ENCODE peak calls at places on chromosome 15, in six cellular contexts. O is GF-D8; U is caudate nucleus; E is effector memory CD4-positive, alpha-beta T cell; W is iPS-NIHi11; A is NCI-H460. J is an unnamed sample.

GRCh38 chr15:51736646-51737537 is 563 bp downstream of the LYSMD2 start:
- DNase-seq in O (no peak), U (no peak), E (peak; percentile 45), W (peak; percentile 62), A (no peak), J (peak; percentile 86)

GRCh38 chr15:38176155-38176554 is 76.5 kb upstream of the SPRED1 start:
- DNase-seq in O (no peak), U (no peak), E (no peak), W (no peak), A (no peak), J (no peak)

GRCh38 chr15:33377239-33377638 is 66.5 kb downstream of the RYR3 start:
- DNase-seq in O (no peak), U (no peak), E (no peak), W (no peak), A (no peak), J (no peak)

GRCh38 chr15:72319360-72319984 is 485 bp downstream of the CELF6 start:
- DNase-seq in O (no peak), U (no peak), E (peak; percentile 37), W (peak; percentile 99), A (peak; percentile 46), J (no peak)

GRCh38 chr15:58932791-58933310 is 628 bp downstream of the SLTM start:
- DNase-seq in O (peak; percentile 8), U (no peak), E (no peak), W (peak; percentile 48), A (no peak), J (peak; percentile 75)

GRCh38 chr15:32737246-32737757 is 19.5 kb downstream of the GREM1 start:
- DNase-seq in O (no peak), U (no peak), E (no peak), W (no peak), A (no peak), J (no peak)

GRCh38 chr15:95929232-95929846 is 401.2 kb upstream of the NR2F2 start:
- DNase-seq in O (peak; percentile 97), U (no peak), E (no peak), W (no peak), A (no peak), J (no peak)

GRCh38 chr15:64525828-64526530 is 65.6 kb downstream of the ZNF609 start:
- DNase-seq in O (no peak), U (no peak), E (no peak), W (no peak), A (no peak), J (no peak)

GRCh38 chr15:61715082-61715481 is 345.2 kb downstream of the VPS13C start:
- DNase-seq in O (no peak), U (no peak), E (no peak), W (no peak), A (no peak), J (no peak)

GRCh38 chr15:77569647-77570186 is 63.0 kb downstream of the LINGO1 start:
- DNase-seq in O (no peak), U (no peak), E (no peak), W (no peak), A (no peak), J (no peak)

GRCh38 chr15:101170568-101171350 is 81.1 kb downstream of the CHSY1 start:
- DNase-seq in O (no peak), U (no peak), E (no peak), W (no peak), A (peak; percentile 14), J (no peak)

GRCh38 chr15:23033979-23034378 is 5.4 kb downstream of the TUBGCP5 start:
- DNase-seq in O (no peak), U (no peak), E (no peak), W (no peak), A (no peak), J (no peak)

GRCh38 chr15:92316586-92317295 is 76.9 kb upstream of the ST8SIA2 start:
- DNase-seq in O (no peak), U (no peak), E (no peak), W (peak; percentile 31), A (no peak), J (no peak)

GRCh38 chr15:51183076-51183475 is 88.4 kb upstream of the TNFAIP8L3 start:
- DNase-seq in O (no peak), U (no peak), E (no peak), W (no peak), A (no peak), J (no peak)

GRCh38 chr15:89628301-89628700 is 27.0 kb downstream of the KIF7 start:
- DNase-seq in O (no peak), U (no peak), E (no peak), W (no peak), A (no peak), J (peak; percentile 26)

GRCh38 chr15:62782100-62782791 is 260.3 kb upstream of the TPM1 start:
- DNase-seq in O (no peak), U (no peak), E (no peak), W (peak; percentile 75), A (peak; percentile 67), J (peak; percentile 65)